ENCODE peak calls at places on chromosomes 6 and 20, in four cellular contexts. One of them, this sample, is unnamed. For H3K9me1 and H4K20me1, the result is how much of the 10 kb centered on the place peaks cover.

GRCh38 chr6:53679446-53679933 is 13.9 kb upstream of the KLHL31 start:
- DNase-seq in endothelial cell of umbilical vein: peak
- DNase-seq in IMR-90: peak
- DNase-seq in K562: peak
- DNase-seq in this sample: no peak

GRCh38 chr6:136412410-136412809 is 122.8 kb upstream of the BCLAF1 start:
- DNase-seq in IMR-90: no peak
- DNase-seq in endothelial cell of umbilical vein: no peak
- DNase-seq in K562: no peak
- DNase-seq in this sample: no peak

GRCh38 chr6:108685970-108686369 is 125.3 kb downstream of the FOXO3 start:
- DNase-seq in endothelial cell of umbilical vein: no peak
- DNase-seq in K562: no peak
- DNase-seq in IMR-90: no peak
- DNase-seq in this sample: no peak

GRCh38 chr20:57590485-57591288 is 29.5 kb downstream of the ZBP1 start:
- DNase-seq in endothelial cell of umbilical vein: no peak
- DNase-seq in IMR-90: no peak
- DNase-seq in K562: no peak
- DNase-seq in this sample: no peak

GRCh38 chr6:99347804-99348203 is 1.7 kb downstream of the FAXC start:
- DNase-seq in IMR-90: no peak
- DNase-seq in endothelial cell of umbilical vein: no peak
- DNase-seq in K562: no peak
- DNase-seq in this sample: no peak

GRCh38 chr20:2738734-2739398 is 46.3 kb downstream of the EBF4 start:
- DNase-seq in endothelial cell of umbilical vein: no peak
- DNase-seq in K562: no peak
- DNase-seq in IMR-90: no peak
- DNase-seq in this sample: no peak

GRCh38 chr6:117548797-117549301 is 53.5 kb downstream of the GOPC start:
- DNase-seq in endothelial cell of umbilical vein: peak
- DNase-seq in IMR-90: peak
- DNase-seq in K562: no peak
- DNase-seq in this sample: no peak

GRCh38 chr6:2101213-2101612 is 144.2 kb downstream of the GMDS start:
- DNase-seq in K562: no peak
- DNase-seq in IMR-90: no peak
- DNase-seq in endothelial cell of umbilical vein: no peak
- DNase-seq in this sample: no peak

GRCh38 chr20:10747019-10747418 is 73.2 kb upstream of the JAG1 start:
- DNase-seq in IMR-90: no peak
- DNase-seq in K562: no peak
- DNase-seq in endothelial cell of umbilical vein: no peak
- DNase-seq in this sample: no peak

GRCh38 chr6:109236140-109237081 is 141.1 kb downstream of the CEP57L1 start:
- DNase-seq in endothelial cell of umbilical vein: no peak
- DNase-seq in K562: peak
- DNase-seq in IMR-90: no peak
- DNase-seq in this sample: no peak

GRCh38 chr6:92588126-92588525 is 831.2 kb downstream of the EPHA7 start:
- DNase-seq in K562: no peak
- DNase-seq in endothelial cell of umbilical vein: no peak
- DNase-seq in IMR-90: no peak
- DNase-seq in this sample: no peak

GRCh38 chr6:98947411-98948292 is at the start of gene FBXL4:
- DNase-seq in endothelial cell of umbilical vein: peak
- DNase-seq in IMR-90: peak
- DNase-seq in K562: peak
- DNase-seq in this sample: no peak

GRCh38 chr20:17479041-17479657 is 52.0 kb downstream of the BFSP1 start:
- DNase-seq in endothelial cell of umbilical vein: no peak
- DNase-seq in IMR-90: no peak
- DNase-seq in K562: no peak
- DNase-seq in this sample: no peak

GRCh38 chr20:18639501-18639979 is 51.7 kb downstream of the DTD1 start:
- DNase-seq in IMR-90: no peak
- DNase-seq in endothelial cell of umbilical vein: no peak
- DNase-seq in K562: no peak
- DNase-seq in this sample: no peak

GRCh38 chr20:5401277-5401676 is 84.5 kb upstream of the PROKR2 start:
- DNase-seq in K562: no peak
- DNase-seq in IMR-90: no peak
- DNase-seq in endothelial cell of umbilical vein: no peak
- DNase-seq in this sample: no peak

GRCh38 chr6:103534107-103534506 is 1325.6 kb downstream of the HACE1 start:
- DNase-seq in endothelial cell of umbilical vein: no peak
- DNase-seq in K562: no peak
- DNase-seq in IMR-90: no peak
- DNase-seq in this sample: no peak

GRCh38 chr20:46458891-46459750 is 52.7 kb upstream of the ELMO2 start:
- DNase-seq in endothelial cell of umbilical vein: no peak
- DNase-seq in IMR-90: no peak
- DNase-seq in K562: no peak
- DNase-seq in this sample: no peak

GRCh38 chr6:144176043-144176442 is 25.7 kb downstream of the STX11 start:
- DNase-seq in K562: peak
- DNase-seq in endothelial cell of umbilical vein: no peak
- DNase-seq in IMR-90: no peak
- DNase-seq in this sample: no peak

GRCh38 chr6:170575250-170575649 is 9.2 kb downstream of the PDCD2 start:
- DNase-seq in K562: peak
- DNase-seq in endothelial cell of umbilical vein: peak
- DNase-seq in IMR-90: peak
- DNase-seq in this sample: no peak

GRCh38 chr6:45677381-45677992 is 299.8 kb upstream of the SUPT3H start:
- DNase-seq in IMR-90: peak
- DNase-seq in endothelial cell of umbilical vein: peak
- DNase-seq in K562: no peak
- DNase-seq in this sample: no peak

GRCh38 chr6:40328376-40328987 is 258.7 kb downstream of the LRFN2 start:
- DNase-seq in IMR-90: no peak
- DNase-seq in endothelial cell of umbilical vein: no peak
- DNase-seq in K562: peak
- DNase-seq in this sample: peak

GRCh38 chr6:5761370-5761769 is 245.4 kb downstream of the NRN1 start:
- DNase-seq in K562: no peak
- DNase-seq in IMR-90: no peak
- DNase-seq in endothelial cell of umbilical vein: no peak
- DNase-seq in this sample: no peak

GRCh38 chr20:53608456-53609413 is 15.1 kb upstream of the ZNF217 start:
- DNase-seq in K562: peak
- DNase-seq in IMR-90: no peak
- DNase-seq in endothelial cell of umbilical vein: no peak
- DNase-seq in this sample: no peak

GRCh38 chr6:151763938-151764680 is 43.4 kb upstream of the ESR1 start:
- DNase-seq in endothelial cell of umbilical vein: peak
- DNase-seq in K562: peak
- DNase-seq in IMR-90: peak
- DNase-seq in this sample: peak

GRCh38 chr20:51004305-51004727 is 18.6 kb downstream of the KCNG1 start:
- DNase-seq in IMR-90: no peak
- DNase-seq in endothelial cell of umbilical vein: no peak
- DNase-seq in K562: no peak
- DNase-seq in this sample: no peak

GRCh38 chr6:11143394-11144371 is 32.2 kb upstream of the ERVFRD-1 start:
- DNase-seq in IMR-90: peak
- DNase-seq in endothelial cell of umbilical vein: no peak
- DNase-seq in K562: peak
- DNase-seq in this sample: peak

GRCh38 chr20:45545754-45546453 is 1.3 kb downstream of the EPPIN start:
- DNase-seq in IMR-90: peak
- DNase-seq in endothelial cell of umbilical vein: no peak
- DNase-seq in K562: peak
- DNase-seq in this sample: no peak

GRCh38 chr6:21972516-21972915 is 324.3 kb downstream of the PRL start:
- DNase-seq in endothelial cell of umbilical vein: no peak
- DNase-seq in K562: no peak
- DNase-seq in IMR-90: no peak
- DNase-seq in this sample: no peak

GRCh38 chr6:33171889-33172203 is 20.4 kb downstream of the COL11A2 start:
- DNase-seq in K562: no peak
- DNase-seq in endothelial cell of umbilical vein: no peak
- DNase-seq in IMR-90: no peak
- DNase-seq in this sample: no peak

GRCh38 chr20:53826597-53827291 is 233.1 kb upstream of the ZNF217 start:
- DNase-seq in endothelial cell of umbilical vein: no peak
- DNase-seq in IMR-90: peak
- DNase-seq in K562: no peak
- DNase-seq in this sample: no peak

DNA sequence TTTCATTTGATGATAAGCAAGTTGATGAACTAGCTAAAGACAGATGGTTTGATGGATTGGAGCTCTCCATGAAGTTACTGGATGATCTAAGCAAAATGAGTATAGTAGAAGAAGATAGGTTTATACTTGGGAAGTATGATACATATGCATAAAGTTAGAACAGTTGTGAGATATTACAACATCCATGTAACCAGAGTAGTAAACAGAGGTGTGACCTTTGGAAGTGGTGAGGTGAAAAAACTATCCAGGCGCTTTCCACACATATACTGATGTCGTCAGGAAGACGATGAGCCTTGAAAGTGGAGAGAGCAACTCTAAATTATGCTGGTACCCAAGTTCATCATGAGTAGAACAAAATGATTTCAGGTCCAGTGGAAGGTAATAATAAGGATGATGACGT is 271.0 kb downstream of the PTPRK start:
- DNase-seq in K562: no peak
- DNase-seq in IMR-90: no peak
- DNase-seq in endothelial cell of umbilical vein: no peak
- DNase-seq in this sample: no peak
- H3K9me1 ChIP-seq in K562: under half
- H3K9me1 ChIP-seq in IMR-90: under half
- H3K9me1 ChIP-seq in endothelial cell of umbilical vein: under half
- H3K9me1 ChIP-seq in this sample: under half

GRCh38 chr6:15443119-15443518 is 197.2 kb downstream of the JARID2 start:
- DNase-seq in IMR-90: peak
- DNase-seq in K562: peak
- DNase-seq in endothelial cell of umbilical vein: peak
- DNase-seq in this sample: peak

GRCh38 chr6:15441982-15442381 is 196.1 kb downstream of the JARID2 start:
- DNase-seq in IMR-90: no peak
- DNase-seq in endothelial cell of umbilical vein: no peak
- DNase-seq in K562: no peak
- DNase-seq in this sample: no peak

GRCh38 chr6:15442467-15442866 is 196.6 kb downstream of the JARID2 start:
- DNase-seq in K562: no peak
- DNase-seq in endothelial cell of umbilical vein: no peak
- DNase-seq in IMR-90: no peak
- DNase-seq in this sample: no peak

GRCh38 chr6:15440040-15440439 is 194.2 kb downstream of the JARID2 start:
- DNase-seq in IMR-90: no peak
- DNase-seq in endothelial cell of umbilical vein: no peak
- DNase-seq in K562: peak
- DNase-seq in this sample: no peak

DNA sequence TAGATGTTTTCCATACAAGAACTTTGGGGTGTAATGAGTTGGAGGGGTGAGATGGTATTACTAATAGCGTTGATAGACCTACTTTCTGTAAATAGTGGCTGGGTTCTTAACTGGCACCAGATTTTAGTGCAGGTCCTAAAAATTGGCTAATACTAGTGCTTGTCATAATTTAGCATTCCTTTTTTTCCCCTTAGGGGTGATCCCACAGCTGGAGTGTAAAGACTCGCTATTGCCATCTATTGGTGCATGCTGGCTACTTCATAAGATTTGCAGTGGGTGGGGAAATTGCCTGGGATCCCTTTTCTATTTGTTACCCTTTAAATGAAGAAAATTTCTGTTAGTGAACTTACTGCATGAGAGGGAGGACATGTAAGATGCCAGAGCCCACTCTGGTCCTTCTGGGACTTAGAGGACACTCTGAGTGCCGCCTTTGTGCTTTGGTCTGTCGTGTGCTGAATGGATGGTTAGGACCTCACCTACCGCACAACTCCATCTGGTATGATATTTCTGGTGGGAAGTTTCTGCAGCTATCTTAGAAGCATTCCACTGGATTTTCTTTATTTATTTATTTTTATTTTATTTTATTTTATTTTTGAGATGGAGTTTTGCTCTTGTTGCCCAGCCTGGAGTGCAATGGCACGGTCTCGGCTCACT is 195.5 kb downstream of the JARID2 start:
- DNase-seq in endothelial cell of umbilical vein: peak
- DNase-seq in K562: peak
- DNase-seq in IMR-90: peak
- DNase-seq in this sample: no peak
- H4K20me1 ChIP-seq in endothelial cell of umbilical vein: under half
- H4K20me1 ChIP-seq in K562: half or more
- H4K20me1 ChIP-seq in IMR-90: half or more
- H4K20me1 ChIP-seq in this sample: under half

GRCh38 chr6:129434091-129434490 is 275.9 kb downstream of the ARHGAP18 start:
- DNase-seq in endothelial cell of umbilical vein: no peak
- DNase-seq in K562: no peak
- DNase-seq in IMR-90: no peak
- DNase-seq in this sample: no peak

GRCh38 chr6:129429953-129430352 is 280.0 kb downstream of the ARHGAP18 start:
- DNase-seq in endothelial cell of umbilical vein: no peak
- DNase-seq in K562: no peak
- DNase-seq in IMR-90: no peak
- DNase-seq in this sample: no peak

DNA sequence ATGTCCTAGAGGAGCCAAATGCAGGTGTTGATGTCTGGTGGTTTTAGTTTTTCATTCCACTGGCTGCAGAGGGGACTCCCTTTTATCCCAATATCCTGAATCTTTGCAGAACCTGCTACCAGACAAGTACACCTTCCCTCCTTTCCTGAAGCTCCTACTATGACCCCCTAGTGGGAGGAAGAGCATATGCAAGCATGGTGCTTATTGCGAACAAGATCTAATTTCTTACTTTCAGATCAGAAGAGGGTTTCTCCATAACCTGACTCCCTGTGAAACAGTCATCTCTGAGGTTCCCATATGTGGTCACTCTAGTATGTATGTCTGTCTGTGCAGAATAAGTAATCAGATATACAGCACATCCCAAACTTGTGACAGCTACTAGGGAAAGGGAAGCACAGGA is 277.2 kb downstream of the ARHGAP18 start:
- DNase-seq in endothelial cell of umbilical vein: no peak
- DNase-seq in K562: peak
- DNase-seq in IMR-90: peak
- DNase-seq in this sample: no peak
- TF ChIP-seq CTCF in endothelial cell of umbilical vein: peak
- TF ChIP-seq CTCF in K562: no peak
- TF ChIP-seq CTCF in IMR-90: peak
- TF ChIP-seq CTCF in this sample: peak

GRCh38 chr20:63430891-63431290 is 41.6 kb downstream of the KCNQ2 start:
- DNase-seq in endothelial cell of umbilical vein: no peak
- DNase-seq in IMR-90: no peak
- DNase-seq in K562: no peak
- DNase-seq in this sample: no peak

GRCh38 chr20:63432577-63433061 is 39.8 kb downstream of the KCNQ2 start:
- DNase-seq in K562: no peak
- DNase-seq in IMR-90: no peak
- DNase-seq in endothelial cell of umbilical vein: no peak
- DNase-seq in this sample: no peak

GRCh38 chr20:63433351-63433750 is 39.1 kb downstream of the KCNQ2 start:
- DNase-seq in IMR-90: no peak
- DNase-seq in endothelial cell of umbilical vein: no peak
- DNase-seq in K562: no peak
- DNase-seq in this sample: no peak

GRCh38 chr20:63429992-63430391 is 42.5 kb downstream of the KCNQ2 start:
- DNase-seq in K562: no peak
- DNase-seq in endothelial cell of umbilical vein: no peak
- DNase-seq in IMR-90: no peak
- DNase-seq in this sample: no peak

GRCh38 chr20:63431944-63432343 is 40.5 kb downstream of the KCNQ2 start:
- DNase-seq in K562: no peak
- DNase-seq in endothelial cell of umbilical vein: no peak
- DNase-seq in IMR-90: no peak
- DNase-seq in this sample: no peak
- H3K9me1 ChIP-seq in K562: under half
- H3K9me1 ChIP-seq in endothelial cell of umbilical vein: under half
- H3K9me1 ChIP-seq in IMR-90: under half
- H3K9me1 ChIP-seq in this sample: under half